ENCODE peak calls at places on chromosomes 4 and X, in nine cellular contexts. One of them, this sample, is unnamed.

GRCh38 chrX:133857648-133858269 is 127.6 kb downstream of the GPC3 start:
- DNase-seq in kidney tubule cell: no peak
- DNase-seq in ovary: no peak
- DNase-seq in activated CD4-positive, alpha-beta T cell treated with anti-CD3 and anti-CD28 coated beads, Interleukin-2, amount 50 U/mL, for 1 hour: no peak
- DNase-seq in stimulated activated CD8-positive, alpha-beta memory T cell treated with anti-CD3 and anti-CD28 coated beads, Interleukin-15, amount 100 ng/mL, for 48 hours: no peak
- DNase-seq in skeletal muscle cell: no peak
- DNase-seq in CD4-positive, alpha-beta T cell: no peak
- DNase-seq in Kasumi-1: no peak
- DNase-seq in stimulated activated CD4-positive, alpha-beta T cell treated with anti-CD3 and anti-CD28 coated beads, Interleukin-1b, Interleukin-23, amount 100 ng/mL, for 4 hours: no peak
- DNase-seq in this sample: no peak

GRCh38 chr4:184994623-184995010 is 23.7 kb upstream of the HELT start:
- DNase-seq in stimulated activated CD8-positive, alpha-beta memory T cell treated with anti-CD3 and anti-CD28 coated beads, Interleukin-15, amount 100 ng/mL, for 48 hours: no peak
- DNase-seq in kidney tubule cell: no peak
- DNase-seq in Kasumi-1: no peak
- DNase-seq in skeletal muscle cell: no peak
- DNase-seq in ovary: no peak
- DNase-seq in activated CD4-positive, alpha-beta T cell treated with anti-CD3 and anti-CD28 coated beads, Interleukin-2, amount 50 U/mL, for 1 hour: no peak
- DNase-seq in CD4-positive, alpha-beta T cell: no peak
- DNase-seq in stimulated activated CD4-positive, alpha-beta T cell treated with anti-CD3 and anti-CD28 coated beads, Interleukin-1b, Interleukin-23, amount 100 ng/mL, for 4 hours: no peak
- DNase-seq in this sample: no peak

GRCh38 chr4:17997129-17997528 is 24.4 kb downstream of the LCORL start:
- DNase-seq in stimulated activated CD4-positive, alpha-beta T cell treated with anti-CD3 and anti-CD28 coated beads, Interleukin-1b, Interleukin-23, amount 100 ng/mL, for 4 hours: no peak
- DNase-seq in stimulated activated CD8-positive, alpha-beta memory T cell treated with anti-CD3 and anti-CD28 coated beads, Interleukin-15, amount 100 ng/mL, for 48 hours: no peak
- DNase-seq in CD4-positive, alpha-beta T cell: no peak
- DNase-seq in activated CD4-positive, alpha-beta T cell treated with anti-CD3 and anti-CD28 coated beads, Interleukin-2, amount 50 U/mL, for 1 hour: no peak
- DNase-seq in ovary: no peak
- DNase-seq in skeletal muscle cell: no peak
- DNase-seq in Kasumi-1: no peak
- DNase-seq in kidney tubule cell: no peak
- DNase-seq in this sample: no peak

GRCh38 chr4:78534286-78534955 is 17.1 kb upstream of the ANXA3 start:
- DNase-seq in CD4-positive, alpha-beta T cell: no peak
- DNase-seq in Kasumi-1: no peak
- DNase-seq in stimulated activated CD4-positive, alpha-beta T cell treated with anti-CD3 and anti-CD28 coated beads, Interleukin-1b, Interleukin-23, amount 100 ng/mL, for 4 hours: no peak
- DNase-seq in stimulated activated CD8-positive, alpha-beta memory T cell treated with anti-CD3 and anti-CD28 coated beads, Interleukin-15, amount 100 ng/mL, for 48 hours: no peak
- DNase-seq in kidney tubule cell: peak
- DNase-seq in ovary: no peak
- DNase-seq in activated CD4-positive, alpha-beta T cell treated with anti-CD3 and anti-CD28 coated beads, Interleukin-2, amount 50 U/mL, for 1 hour: no peak
- DNase-seq in skeletal muscle cell: no peak
- DNase-seq in this sample: no peak

GRCh38 chr4:66294626-66295025 is 624.3 kb upstream of the EPHA5 start:
- DNase-seq in skeletal muscle cell: no peak
- DNase-seq in ovary: no peak
- DNase-seq in Kasumi-1: no peak
- DNase-seq in kidney tubule cell: peak
- DNase-seq in CD4-positive, alpha-beta T cell: no peak
- DNase-seq in activated CD4-positive, alpha-beta T cell treated with anti-CD3 and anti-CD28 coated beads, Interleukin-2, amount 50 U/mL, for 1 hour: no peak
- DNase-seq in stimulated activated CD4-positive, alpha-beta T cell treated with anti-CD3 and anti-CD28 coated beads, Interleukin-1b, Interleukin-23, amount 100 ng/mL, for 4 hours: no peak
- DNase-seq in stimulated activated CD8-positive, alpha-beta memory T cell treated with anti-CD3 and anti-CD28 coated beads, Interleukin-15, amount 100 ng/mL, for 48 hours: no peak
- DNase-seq in this sample: no peak

GRCh38 chr4:45063701-45064100 is 337.3 kb upstream of the GNPDA2 start:
- DNase-seq in kidney tubule cell: no peak
- DNase-seq in activated CD4-positive, alpha-beta T cell treated with anti-CD3 and anti-CD28 coated beads, Interleukin-2, amount 50 U/mL, for 1 hour: no peak
- DNase-seq in Kasumi-1: no peak
- DNase-seq in ovary: no peak
- DNase-seq in stimulated activated CD4-positive, alpha-beta T cell treated with anti-CD3 and anti-CD28 coated beads, Interleukin-1b, Interleukin-23, amount 100 ng/mL, for 4 hours: no peak
- DNase-seq in skeletal muscle cell: no peak
- DNase-seq in CD4-positive, alpha-beta T cell: no peak
- DNase-seq in stimulated activated CD8-positive, alpha-beta memory T cell treated with anti-CD3 and anti-CD28 coated beads, Interleukin-15, amount 100 ng/mL, for 48 hours: no peak
- DNase-seq in this sample: no peak

GRCh38 chr4:57037982-57038604 is 59.4 kb downstream of the POLR2B start:
- DNase-seq in ovary: peak
- DNase-seq in activated CD4-positive, alpha-beta T cell treated with anti-CD3 and anti-CD28 coated beads, Interleukin-2, amount 50 U/mL, for 1 hour: no peak
- DNase-seq in kidney tubule cell: peak
- DNase-seq in stimulated activated CD8-positive, alpha-beta memory T cell treated with anti-CD3 and anti-CD28 coated beads, Interleukin-15, amount 100 ng/mL, for 48 hours: no peak
- DNase-seq in stimulated activated CD4-positive, alpha-beta T cell treated with anti-CD3 and anti-CD28 coated beads, Interleukin-1b, Interleukin-23, amount 100 ng/mL, for 4 hours: no peak
- DNase-seq in Kasumi-1: peak
- DNase-seq in skeletal muscle cell: no peak
- DNase-seq in CD4-positive, alpha-beta T cell: no peak
- DNase-seq in this sample: no peak

GRCh38 chr4:103091601-103092223 is 7.9 kb downstream of the BDH2 start:
- DNase-seq in stimulated activated CD4-positive, alpha-beta T cell treated with anti-CD3 and anti-CD28 coated beads, Interleukin-1b, Interleukin-23, amount 100 ng/mL, for 4 hours: peak
- DNase-seq in Kasumi-1: peak
- DNase-seq in stimulated activated CD8-positive, alpha-beta memory T cell treated with anti-CD3 and anti-CD28 coated beads, Interleukin-15, amount 100 ng/mL, for 48 hours: no peak
- DNase-seq in activated CD4-positive, alpha-beta T cell treated with anti-CD3 and anti-CD28 coated beads, Interleukin-2, amount 50 U/mL, for 1 hour: peak
- DNase-seq in kidney tubule cell: peak
- DNase-seq in ovary: no peak
- DNase-seq in CD4-positive, alpha-beta T cell: peak
- DNase-seq in skeletal muscle cell: no peak
- DNase-seq in this sample: peak

GRCh38 chr4:175413561-175413960 is 398.5 kb downstream of the GPM6A start:
- DNase-seq in kidney tubule cell: peak
- DNase-seq in CD4-positive, alpha-beta T cell: no peak
- DNase-seq in Kasumi-1: no peak
- DNase-seq in stimulated activated CD8-positive, alpha-beta memory T cell treated with anti-CD3 and anti-CD28 coated beads, Interleukin-15, amount 100 ng/mL, for 48 hours: no peak
- DNase-seq in ovary: no peak
- DNase-seq in stimulated activated CD4-positive, alpha-beta T cell treated with anti-CD3 and anti-CD28 coated beads, Interleukin-1b, Interleukin-23, amount 100 ng/mL, for 4 hours: no peak
- DNase-seq in skeletal muscle cell: no peak
- DNase-seq in activated CD4-positive, alpha-beta T cell treated with anti-CD3 and anti-CD28 coated beads, Interleukin-2, amount 50 U/mL, for 1 hour: no peak
- DNase-seq in this sample: no peak

GRCh38 chr4:72312032-72312650 is 256.9 kb downstream of the ADAMTS3 start:
- DNase-seq in kidney tubule cell: peak
- DNase-seq in stimulated activated CD4-positive, alpha-beta T cell treated with anti-CD3 and anti-CD28 coated beads, Interleukin-1b, Interleukin-23, amount 100 ng/mL, for 4 hours: no peak
- DNase-seq in skeletal muscle cell: peak
- DNase-seq in CD4-positive, alpha-beta T cell: no peak
- DNase-seq in stimulated activated CD8-positive, alpha-beta memory T cell treated with anti-CD3 and anti-CD28 coated beads, Interleukin-15, amount 100 ng/mL, for 48 hours: no peak
- DNase-seq in activated CD4-positive, alpha-beta T cell treated with anti-CD3 and anti-CD28 coated beads, Interleukin-2, amount 50 U/mL, for 1 hour: no peak
- DNase-seq in Kasumi-1: peak
- DNase-seq in ovary: peak
- DNase-seq in this sample: no peak

GRCh38 chrX:144219035-144219434 is 335.2 kb downstream of the UBE2NL start:
- DNase-seq in ovary: no peak
- DNase-seq in kidney tubule cell: peak
- DNase-seq in Kasumi-1: no peak
- DNase-seq in stimulated activated CD8-positive, alpha-beta memory T cell treated with anti-CD3 and anti-CD28 coated beads, Interleukin-15, amount 100 ng/mL, for 48 hours: no peak
- DNase-seq in activated CD4-positive, alpha-beta T cell treated with anti-CD3 and anti-CD28 coated beads, Interleukin-2, amount 50 U/mL, for 1 hour: no peak
- DNase-seq in CD4-positive, alpha-beta T cell: no peak
- DNase-seq in stimulated activated CD4-positive, alpha-beta T cell treated with anti-CD3 and anti-CD28 coated beads, Interleukin-1b, Interleukin-23, amount 100 ng/mL, for 4 hours: no peak
- DNase-seq in skeletal muscle cell: no peak
- DNase-seq in this sample: no peak

GRCh38 chr4:23022032-23022431 is 329.3 kb downstream of the GBA3 start:
- DNase-seq in stimulated activated CD4-positive, alpha-beta T cell treated with anti-CD3 and anti-CD28 coated beads, Interleukin-1b, Interleukin-23, amount 100 ng/mL, for 4 hours: no peak
- DNase-seq in activated CD4-positive, alpha-beta T cell treated with anti-CD3 and anti-CD28 coated beads, Interleukin-2, amount 50 U/mL, for 1 hour: no peak
- DNase-seq in ovary: no peak
- DNase-seq in kidney tubule cell: peak
- DNase-seq in Kasumi-1: no peak
- DNase-seq in skeletal muscle cell: peak
- DNase-seq in stimulated activated CD8-positive, alpha-beta memory T cell treated with anti-CD3 and anti-CD28 coated beads, Interleukin-15, amount 100 ng/mL, for 48 hours: no peak
- DNase-seq in CD4-positive, alpha-beta T cell: no peak
- DNase-seq in this sample: no peak

GRCh38 chr4:24857996-24858395 is 54.8 kb downstream of the CCDC149 start:
- DNase-seq in CD4-positive, alpha-beta T cell: no peak
- DNase-seq in kidney tubule cell: peak
- DNase-seq in stimulated activated CD4-positive, alpha-beta T cell treated with anti-CD3 and anti-CD28 coated beads, Interleukin-1b, Interleukin-23, amount 100 ng/mL, for 4 hours: no peak
- DNase-seq in Kasumi-1: no peak
- DNase-seq in skeletal muscle cell: peak
- DNase-seq in ovary: no peak
- DNase-seq in activated CD4-positive, alpha-beta T cell treated with anti-CD3 and anti-CD28 coated beads, Interleukin-2, amount 50 U/mL, for 1 hour: no peak
- DNase-seq in stimulated activated CD8-positive, alpha-beta memory T cell treated with anti-CD3 and anti-CD28 coated beads, Interleukin-15, amount 100 ng/mL, for 48 hours: no peak
- DNase-seq in this sample: no peak

GRCh38 chrX:47722260-47722659 is 63.3 kb upstream of the UXT start:
- DNase-seq in activated CD4-positive, alpha-beta T cell treated with anti-CD3 and anti-CD28 coated beads, Interleukin-2, amount 50 U/mL, for 1 hour: no peak
- DNase-seq in stimulated activated CD4-positive, alpha-beta T cell treated with anti-CD3 and anti-CD28 coated beads, Interleukin-1b, Interleukin-23, amount 100 ng/mL, for 4 hours: no peak
- DNase-seq in kidney tubule cell: no peak
- DNase-seq in CD4-positive, alpha-beta T cell: no peak
- DNase-seq in skeletal muscle cell: no peak
- DNase-seq in ovary: no peak
- DNase-seq in stimulated activated CD8-positive, alpha-beta memory T cell treated with anti-CD3 and anti-CD28 coated beads, Interleukin-15, amount 100 ng/mL, for 48 hours: no peak
- DNase-seq in Kasumi-1: no peak
- DNase-seq in this sample: no peak

GRCh38 chr4:121790976-121791375 is 10.1 kb upstream of the EXOSC9 start:
- DNase-seq in skeletal muscle cell: no peak
- DNase-seq in stimulated activated CD4-positive, alpha-beta T cell treated with anti-CD3 and anti-CD28 coated beads, Interleukin-1b, Interleukin-23, amount 100 ng/mL, for 4 hours: no peak
- DNase-seq in activated CD4-positive, alpha-beta T cell treated with anti-CD3 and anti-CD28 coated beads, Interleukin-2, amount 50 U/mL, for 1 hour: no peak
- DNase-seq in CD4-positive, alpha-beta T cell: no peak
- DNase-seq in Kasumi-1: no peak
- DNase-seq in stimulated activated CD8-positive, alpha-beta memory T cell treated with anti-CD3 and anti-CD28 coated beads, Interleukin-15, amount 100 ng/mL, for 48 hours: no peak
- DNase-seq in ovary: no peak
- DNase-seq in kidney tubule cell: no peak
- DNase-seq in this sample: no peak

GRCh38 chr4:31692407-31692940 is 972.3 kb downstream of the PCDH7 start:
- DNase-seq in skeletal muscle cell: peak
- DNase-seq in Kasumi-1: no peak
- DNase-seq in activated CD4-positive, alpha-beta T cell treated with anti-CD3 and anti-CD28 coated beads, Interleukin-2, amount 50 U/mL, for 1 hour: no peak
- DNase-seq in stimulated activated CD8-positive, alpha-beta memory T cell treated with anti-CD3 and anti-CD28 coated beads, Interleukin-15, amount 100 ng/mL, for 48 hours: no peak
- DNase-seq in stimulated activated CD4-positive, alpha-beta T cell treated with anti-CD3 and anti-CD28 coated beads, Interleukin-1b, Interleukin-23, amount 100 ng/mL, for 4 hours: no peak
- DNase-seq in kidney tubule cell: no peak
- DNase-seq in CD4-positive, alpha-beta T cell: no peak
- DNase-seq in ovary: no peak
- DNase-seq in this sample: no peak

GRCh38 chr4:80407246-80407645 is 71.7 kb downstream of the CFAP299 start:
- DNase-seq in activated CD4-positive, alpha-beta T cell treated with anti-CD3 and anti-CD28 coated beads, Interleukin-2, amount 50 U/mL, for 1 hour: no peak
- DNase-seq in kidney tubule cell: peak
- DNase-seq in Kasumi-1: no peak
- DNase-seq in skeletal muscle cell: peak
- DNase-seq in stimulated activated CD4-positive, alpha-beta T cell treated with anti-CD3 and anti-CD28 coated beads, Interleukin-1b, Interleukin-23, amount 100 ng/mL, for 4 hours: no peak
- DNase-seq in ovary: no peak
- DNase-seq in CD4-positive, alpha-beta T cell: no peak
- DNase-seq in stimulated activated CD8-positive, alpha-beta memory T cell treated with anti-CD3 and anti-CD28 coated beads, Interleukin-15, amount 100 ng/mL, for 48 hours: no peak
- DNase-seq in this sample: no peak

GRCh38 chrX:150543230-150544155 is 24.9 kb upstream of the MTM1 start:
- DNase-seq in CD4-positive, alpha-beta T cell: no peak
- DNase-seq in ovary: no peak
- DNase-seq in Kasumi-1: no peak
- DNase-seq in stimulated activated CD8-positive, alpha-beta memory T cell treated with anti-CD3 and anti-CD28 coated beads, Interleukin-15, amount 100 ng/mL, for 48 hours: no peak
- DNase-seq in skeletal muscle cell: no peak
- DNase-seq in stimulated activated CD4-positive, alpha-beta T cell treated with anti-CD3 and anti-CD28 coated beads, Interleukin-1b, Interleukin-23, amount 100 ng/mL, for 4 hours: no peak
- DNase-seq in activated CD4-positive, alpha-beta T cell treated with anti-CD3 and anti-CD28 coated beads, Interleukin-2, amount 50 U/mL, for 1 hour: no peak
- DNase-seq in kidney tubule cell: peak
- DNase-seq in this sample: no peak

GRCh38 chrX:56233100-56233499 is 944 bp downstream of the KLF8 start:
- DNase-seq in stimulated activated CD8-positive, alpha-beta memory T cell treated with anti-CD3 and anti-CD28 coated beads, Interleukin-15, amount 100 ng/mL, for 48 hours: no peak
- DNase-seq in activated CD4-positive, alpha-beta T cell treated with anti-CD3 and anti-CD28 coated beads, Interleukin-2, amount 50 U/mL, for 1 hour: no peak
- DNase-seq in skeletal muscle cell: no peak
- DNase-seq in Kasumi-1: no peak
- DNase-seq in ovary: peak
- DNase-seq in stimulated activated CD4-positive, alpha-beta T cell treated with anti-CD3 and anti-CD28 coated beads, Interleukin-1b, Interleukin-23, amount 100 ng/mL, for 4 hours: no peak
- DNase-seq in kidney tubule cell: peak
- DNase-seq in CD4-positive, alpha-beta T cell: no peak
- DNase-seq in this sample: no peak

GRCh38 chr4:154691229-154691628 is 52.6 kb upstream of the LRAT start:
- DNase-seq in stimulated activated CD4-positive, alpha-beta T cell treated with anti-CD3 and anti-CD28 coated beads, Interleukin-1b, Interleukin-23, amount 100 ng/mL, for 4 hours: no peak
- DNase-seq in skeletal muscle cell: no peak
- DNase-seq in Kasumi-1: no peak
- DNase-seq in kidney tubule cell: no peak
- DNase-seq in activated CD4-positive, alpha-beta T cell treated with anti-CD3 and anti-CD28 coated beads, Interleukin-2, amount 50 U/mL, for 1 hour: no peak
- DNase-seq in ovary: no peak
- DNase-seq in CD4-positive, alpha-beta T cell: no peak
- DNase-seq in stimulated activated CD8-positive, alpha-beta memory T cell treated with anti-CD3 and anti-CD28 coated beads, Interleukin-15, amount 100 ng/mL, for 48 hours: no peak
- DNase-seq in this sample: no peak

GRCh38 chr4:184653650-184654049 is 4.1 kb downstream of the PRIMPOL start:
- DNase-seq in stimulated activated CD4-positive, alpha-beta T cell treated with anti-CD3 and anti-CD28 coated beads, Interleukin-1b, Interleukin-23, amount 100 ng/mL, for 4 hours: no peak
- DNase-seq in activated CD4-positive, alpha-beta T cell treated with anti-CD3 and anti-CD28 coated beads, Interleukin-2, amount 50 U/mL, for 1 hour: no peak
- DNase-seq in Kasumi-1: no peak
- DNase-seq in ovary: no peak
- DNase-seq in kidney tubule cell: no peak
- DNase-seq in CD4-positive, alpha-beta T cell: no peak
- DNase-seq in stimulated activated CD8-positive, alpha-beta memory T cell treated with anti-CD3 and anti-CD28 coated beads, Interleukin-15, amount 100 ng/mL, for 48 hours: no peak
- DNase-seq in skeletal muscle cell: peak
- DNase-seq in this sample: no peak

GRCh38 chr4:148776944-148777343 is 334.7 kb upstream of the NR3C2 start:
- DNase-seq in activated CD4-positive, alpha-beta T cell treated with anti-CD3 and anti-CD28 coated beads, Interleukin-2, amount 50 U/mL, for 1 hour: no peak
- DNase-seq in skeletal muscle cell: no peak
- DNase-seq in Kasumi-1: no peak
- DNase-seq in ovary: no peak
- DNase-seq in stimulated activated CD8-positive, alpha-beta memory T cell treated with anti-CD3 and anti-CD28 coated beads, Interleukin-15, amount 100 ng/mL, for 48 hours: no peak
- DNase-seq in stimulated activated CD4-positive, alpha-beta T cell treated with anti-CD3 and anti-CD28 coated beads, Interleukin-1b, Interleukin-23, amount 100 ng/mL, for 4 hours: no peak
- DNase-seq in kidney tubule cell: peak
- DNase-seq in CD4-positive, alpha-beta T cell: no peak
- DNase-seq in this sample: no peak

GRCh38 chr4:154254999-154255398 is 236.6 kb downstream of the DCHS2 start:
- DNase-seq in stimulated activated CD8-positive, alpha-beta memory T cell treated with anti-CD3 and anti-CD28 coated beads, Interleukin-15, amount 100 ng/mL, for 48 hours: no peak
- DNase-seq in CD4-positive, alpha-beta T cell: no peak
- DNase-seq in Kasumi-1: no peak
- DNase-seq in ovary: no peak
- DNase-seq in stimulated activated CD4-positive, alpha-beta T cell treated with anti-CD3 and anti-CD28 coated beads, Interleukin-1b, Interleukin-23, amount 100 ng/mL, for 4 hours: no peak
- DNase-seq in activated CD4-positive, alpha-beta T cell treated with anti-CD3 and anti-CD28 coated beads, Interleukin-2, amount 50 U/mL, for 1 hour: no peak
- DNase-seq in kidney tubule cell: no peak
- DNase-seq in skeletal muscle cell: no peak
- DNase-seq in this sample: no peak

GRCh38 chr4:148651991-148652390 is 209.8 kb upstream of the NR3C2 start:
- DNase-seq in ovary: no peak
- DNase-seq in stimulated activated CD8-positive, alpha-beta memory T cell treated with anti-CD3 and anti-CD28 coated beads, Interleukin-15, amount 100 ng/mL, for 48 hours: no peak
- DNase-seq in kidney tubule cell: peak
- DNase-seq in CD4-positive, alpha-beta T cell: no peak
- DNase-seq in Kasumi-1: no peak
- DNase-seq in stimulated activated CD4-positive, alpha-beta T cell treated with anti-CD3 and anti-CD28 coated beads, Interleukin-1b, Interleukin-23, amount 100 ng/mL, for 4 hours: no peak
- DNase-seq in skeletal muscle cell: no peak
- DNase-seq in activated CD4-positive, alpha-beta T cell treated with anti-CD3 and anti-CD28 coated beads, Interleukin-2, amount 50 U/mL, for 1 hour: no peak
- DNase-seq in this sample: no peak

GRCh38 chr4:145545538-145546224 is 64.0 kb downstream of the SMAD1 start:
- DNase-seq in Kasumi-1: peak
- DNase-seq in activated CD4-positive, alpha-beta T cell treated with anti-CD3 and anti-CD28 coated beads, Interleukin-2, amount 50 U/mL, for 1 hour: no peak
- DNase-seq in ovary: no peak
- DNase-seq in stimulated activated CD4-positive, alpha-beta T cell treated with anti-CD3 and anti-CD28 coated beads, Interleukin-1b, Interleukin-23, amount 100 ng/mL, for 4 hours: no peak
- DNase-seq in skeletal muscle cell: peak
- DNase-seq in stimulated activated CD8-positive, alpha-beta memory T cell treated with anti-CD3 and anti-CD28 coated beads, Interleukin-15, amount 100 ng/mL, for 48 hours: no peak
- DNase-seq in CD4-positive, alpha-beta T cell: no peak
- DNase-seq in kidney tubule cell: peak
- DNase-seq in this sample: no peak

GRCh38 chrX:41858161-41858775 is 65.1 kb downstream of the CASK start:
- DNase-seq in CD4-positive, alpha-beta T cell: no peak
- DNase-seq in stimulated activated CD4-positive, alpha-beta T cell treated with anti-CD3 and anti-CD28 coated beads, Interleukin-1b, Interleukin-23, amount 100 ng/mL, for 4 hours: no peak
- DNase-seq in stimulated activated CD8-positive, alpha-beta memory T cell treated with anti-CD3 and anti-CD28 coated beads, Interleukin-15, amount 100 ng/mL, for 48 hours: no peak
- DNase-seq in Kasumi-1: no peak
- DNase-seq in ovary: no peak
- DNase-seq in activated CD4-positive, alpha-beta T cell treated with anti-CD3 and anti-CD28 coated beads, Interleukin-2, amount 50 U/mL, for 1 hour: no peak
- DNase-seq in skeletal muscle cell: no peak
- DNase-seq in kidney tubule cell: no peak
- DNase-seq in this sample: no peak

GRCh38 chr4:122996350-122996749 is 74.0 kb upstream of the NUDT6 start:
- DNase-seq in stimulated activated CD8-positive, alpha-beta memory T cell treated with anti-CD3 and anti-CD28 coated beads, Interleukin-15, amount 100 ng/mL, for 48 hours: no peak
- DNase-seq in stimulated activated CD4-positive, alpha-beta T cell treated with anti-CD3 and anti-CD28 coated beads, Interleukin-1b, Interleukin-23, amount 100 ng/mL, for 4 hours: no peak
- DNase-seq in skeletal muscle cell: no peak
- DNase-seq in activated CD4-positive, alpha-beta T cell treated with anti-CD3 and anti-CD28 coated beads, Interleukin-2, amount 50 U/mL, for 1 hour: no peak
- DNase-seq in CD4-positive, alpha-beta T cell: no peak
- DNase-seq in Kasumi-1: no peak
- DNase-seq in kidney tubule cell: no peak
- DNase-seq in ovary: no peak
- DNase-seq in this sample: no peak

GRCh38 chrX:138775501-138775900 is 64.0 kb upstream of the FGF13 start:
- DNase-seq in stimulated activated CD4-positive, alpha-beta T cell treated with anti-CD3 and anti-CD28 coated beads, Interleukin-1b, Interleukin-23, amount 100 ng/mL, for 4 hours: no peak
- DNase-seq in kidney tubule cell: peak
- DNase-seq in stimulated activated CD8-positive, alpha-beta memory T cell treated with anti-CD3 and anti-CD28 coated beads, Interleukin-15, amount 100 ng/mL, for 48 hours: no peak
- DNase-seq in activated CD4-positive, alpha-beta T cell treated with anti-CD3 and anti-CD28 coated beads, Interleukin-2, amount 50 U/mL, for 1 hour: no peak
- DNase-seq in CD4-positive, alpha-beta T cell: no peak
- DNase-seq in skeletal muscle cell: no peak
- DNase-seq in Kasumi-1: peak
- DNase-seq in ovary: no peak
- DNase-seq in this sample: no peak

GRCh38 chrX:40168183-40169015 is 70.6 kb upstream of the BCOR start:
- DNase-seq in activated CD4-positive, alpha-beta T cell treated with anti-CD3 and anti-CD28 coated beads, Interleukin-2, amount 50 U/mL, for 1 hour: no peak
- DNase-seq in CD4-positive, alpha-beta T cell: no peak
- DNase-seq in stimulated activated CD8-positive, alpha-beta memory T cell treated with anti-CD3 and anti-CD28 coated beads, Interleukin-15, amount 100 ng/mL, for 48 hours: no peak
- DNase-seq in Kasumi-1: no peak
- DNase-seq in kidney tubule cell: no peak
- DNase-seq in ovary: peak
- DNase-seq in skeletal muscle cell: no peak
- DNase-seq in stimulated activated CD4-positive, alpha-beta T cell treated with anti-CD3 and anti-CD28 coated beads, Interleukin-1b, Interleukin-23, amount 100 ng/mL, for 4 hours: no peak
- DNase-seq in this sample: no peak

GRCh38 chr4:37827802-37828321 is 1.4 kb downstream of the PGM2 start:
- DNase-seq in kidney tubule cell: no peak
- DNase-seq in Kasumi-1: no peak
- DNase-seq in stimulated activated CD4-positive, alpha-beta T cell treated with anti-CD3 and anti-CD28 coated beads, Interleukin-1b, Interleukin-23, amount 100 ng/mL, for 4 hours: no peak
- DNase-seq in CD4-positive, alpha-beta T cell: no peak
- DNase-seq in stimulated activated CD8-positive, alpha-beta memory T cell treated with anti-CD3 and anti-CD28 coated beads, Interleukin-15, amount 100 ng/mL, for 48 hours: no peak
- DNase-seq in skeletal muscle cell: no peak
- DNase-seq in ovary: no peak
- DNase-seq in activated CD4-positive, alpha-beta T cell treated with anti-CD3 and anti-CD28 coated beads, Interleukin-2, amount 50 U/mL, for 1 hour: no peak
- DNase-seq in this sample: no peak

GRCh38 chr4:5638976-5639375 is 69.4 kb downstream of the EVC2 start:
- DNase-seq in ovary: no peak
- DNase-seq in skeletal muscle cell: peak
- DNase-seq in Kasumi-1: no peak
- DNase-seq in stimulated activated CD4-positive, alpha-beta T cell treated with anti-CD3 and anti-CD28 coated beads, Interleukin-1b, Interleukin-23, amount 100 ng/mL, for 4 hours: no peak
- DNase-seq in CD4-positive, alpha-beta T cell: no peak
- DNase-seq in activated CD4-positive, alpha-beta T cell treated with anti-CD3 and anti-CD28 coated beads, Interleukin-2, amount 50 U/mL, for 1 hour: no peak
- DNase-seq in stimulated activated CD8-positive, alpha-beta memory T cell treated with anti-CD3 and anti-CD28 coated beads, Interleukin-15, amount 100 ng/mL, for 48 hours: no peak
- DNase-seq in kidney tubule cell: peak
- DNase-seq in this sample: no peak